ENCODE peak calls at places on chromosome 19, in seven cellular contexts. V is dorsolateral prefrontal cortex; E is left ventricle myocardium inferior; D is lower leg skin; B is effector CD4-positive, alpha-beta T cell; K is esophagus muscularis mucosa; L is T-helper 17 cell. J is an unnamed sample.

GRCh38 chr19:5967994-5968430 is 9.9 kb downstream of the RANBP3 start:
- DNase-seq in L (peak), B (peak), K (no peak), V (peak), D (peak), E (peak), J (no peak)

GRCh38 chr19:42108527-42109389 is 23.5 kb downstream of the POU2F2 start:
- DNase-seq in K (no peak), B (peak), L (peak), V (peak), E (peak), D (peak), J (peak)

GRCh38 chr19:56720281-56720680 is 48.7 kb upstream of the ZNF835 start:
- DNase-seq in D (no peak), L (no peak), E (no peak), K (no peak), B (no peak), V (peak), J (peak)

GRCh38 chr19:34224996-34225658 is 29.2 kb upstream of the GARRE1 start:
- DNase-seq in V (no peak), L (no peak), K (no peak), B (no peak), E (no peak), D (no peak), J (no peak)

GRCh38 chr19:15231256-15231655 is 992 bp downstream of the EPHX3 start:
- DNase-seq in D (no peak), V (no peak), K (no peak), E (no peak), L (no peak), B (no peak), J (no peak)

GRCh38 chr19:13841339-13842293 is 35.3 kb upstream of the NANOS3 start:
- DNase-seq in V (no peak), K (no peak), D (peak), B (no peak), L (peak), E (no peak), J (no peak)

GRCh38 chr19:18915639-18916038 is 3.5 kb downstream of the COPE start:
- DNase-seq in B (no peak), K (no peak), V (peak), D (no peak), L (no peak), E (no peak), J (peak)

GRCh38 chr19:55588738-55589137 is 8.1 kb upstream of the ZNF579 start:
- DNase-seq in E (no peak), D (no peak), L (no peak), B (no peak), V (no peak), K (no peak), J (no peak)